ENCODE peak calls at places on chromosomes 6 and 20, in six cellular contexts. One of them, this sample, is unnamed.
A peak's percentile ranks its signal among the peaks of the same experiment; 100 is the strongest.

GRCh38 chr6:158086706-158087518 is 81.2 kb downstream of the SERAC1 start:
- DNase-seq in naive thymus-derived CD4-positive, alpha-beta T cell: no peak
- DNase-seq in suprapubic skin: no peak
- DNase-seq in mucosa of gallbladder: peak; percentile 55
- DNase-seq in stimulated activated naive B cell treated with anti-CD40 and anti-IgM and Interleukin-4, amounts not matched to agents 10 μg/mL and 1 μg/mL and 100 μg/mL, for 72 hours: no peak
- DNase-seq in ovary: peak; percentile 79
- DNase-seq in this sample: no peak

GRCh38 chr6:132812255-132812732 is 2.1 kb upstream of the RPS12 start:
- DNase-seq in naive thymus-derived CD4-positive, alpha-beta T cell: peak; percentile 29
- DNase-seq in suprapubic skin: no peak
- DNase-seq in mucosa of gallbladder: no peak
- DNase-seq in stimulated activated naive B cell treated with anti-CD40 and anti-IgM and Interleukin-4, amounts not matched to agents 10 μg/mL and 1 μg/mL and 100 μg/mL, for 72 hours: no peak
- DNase-seq in ovary: no peak
- DNase-seq in this sample: no peak

GRCh38 chr20:37627060-37627766 is 66.6 kb upstream of the CTNNBL1 start:
- DNase-seq in naive thymus-derived CD4-positive, alpha-beta T cell: no peak
- DNase-seq in suprapubic skin: no peak
- DNase-seq in mucosa of gallbladder: peak; percentile 57
- DNase-seq in stimulated activated naive B cell treated with anti-CD40 and anti-IgM and Interleukin-4, amounts not matched to agents 10 μg/mL and 1 μg/mL and 100 μg/mL, for 72 hours: peak; percentile 5
- DNase-seq in ovary: no peak
- DNase-seq in this sample: peak; percentile 28

GRCh38 chr6:19524787-19525186 is 312.4 kb upstream of the ID4 start:
- DNase-seq in naive thymus-derived CD4-positive, alpha-beta T cell: no peak
- DNase-seq in suprapubic skin: no peak
- DNase-seq in mucosa of gallbladder: no peak
- DNase-seq in stimulated activated naive B cell treated with anti-CD40 and anti-IgM and Interleukin-4, amounts not matched to agents 10 μg/mL and 1 μg/mL and 100 μg/mL, for 72 hours: no peak
- DNase-seq in ovary: no peak
- DNase-seq in this sample: no peak

GRCh38 chr6:106249658-106250057 is 75.9 kb downstream of the ATG5 start:
- DNase-seq in naive thymus-derived CD4-positive, alpha-beta T cell: no peak
- DNase-seq in suprapubic skin: no peak
- DNase-seq in mucosa of gallbladder: no peak
- DNase-seq in stimulated activated naive B cell treated with anti-CD40 and anti-IgM and Interleukin-4, amounts not matched to agents 10 μg/mL and 1 μg/mL and 100 μg/mL, for 72 hours: no peak
- DNase-seq in ovary: no peak
- DNase-seq in this sample: no peak

GRCh38 chr6:132598473-132598872 is 8.9 kb upstream of the TAAR5 start:
- DNase-seq in naive thymus-derived CD4-positive, alpha-beta T cell: no peak
- DNase-seq in suprapubic skin: no peak
- DNase-seq in mucosa of gallbladder: no peak
- DNase-seq in stimulated activated naive B cell treated with anti-CD40 and anti-IgM and Interleukin-4, amounts not matched to agents 10 μg/mL and 1 μg/mL and 100 μg/mL, for 72 hours: no peak
- DNase-seq in ovary: no peak
- DNase-seq in this sample: no peak

GRCh38 chr6:31510007-31510406 is 12.1 kb downstream of the MICB start:
- DNase-seq in naive thymus-derived CD4-positive, alpha-beta T cell: no peak
- DNase-seq in suprapubic skin: no peak
- DNase-seq in mucosa of gallbladder: no peak
- DNase-seq in stimulated activated naive B cell treated with anti-CD40 and anti-IgM and Interleukin-4, amounts not matched to agents 10 μg/mL and 1 μg/mL and 100 μg/mL, for 72 hours: no peak
- DNase-seq in ovary: no peak
- DNase-seq in this sample: no peak

GRCh38 chr6:96899019-96899418 is 1.3 kb upstream of the NDUFAF4 start:
- DNase-seq in naive thymus-derived CD4-positive, alpha-beta T cell: no peak
- DNase-seq in suprapubic skin: no peak
- DNase-seq in mucosa of gallbladder: no peak
- DNase-seq in stimulated activated naive B cell treated with anti-CD40 and anti-IgM and Interleukin-4, amounts not matched to agents 10 μg/mL and 1 μg/mL and 100 μg/mL, for 72 hours: no peak
- DNase-seq in ovary: peak; percentile 24
- DNase-seq in this sample: no peak

GRCh38 chr20:24150406-24150805 is 161.8 kb upstream of the GGTLC1 start:
- DNase-seq in naive thymus-derived CD4-positive, alpha-beta T cell: no peak
- DNase-seq in suprapubic skin: no peak
- DNase-seq in mucosa of gallbladder: no peak
- DNase-seq in stimulated activated naive B cell treated with anti-CD40 and anti-IgM and Interleukin-4, amounts not matched to agents 10 μg/mL and 1 μg/mL and 100 μg/mL, for 72 hours: no peak
- DNase-seq in ovary: no peak
- DNase-seq in this sample: no peak

GRCh38 chr20:54350415-54350814 is 125.0 kb upstream of the DOK5 start:
- DNase-seq in naive thymus-derived CD4-positive, alpha-beta T cell: no peak
- DNase-seq in suprapubic skin: no peak
- DNase-seq in mucosa of gallbladder: no peak
- DNase-seq in stimulated activated naive B cell treated with anti-CD40 and anti-IgM and Interleukin-4, amounts not matched to agents 10 μg/mL and 1 μg/mL and 100 μg/mL, for 72 hours: no peak
- DNase-seq in ovary: no peak
- DNase-seq in this sample: no peak

GRCh38 chr20:1912056-1912455 is 16.8 kb downstream of the SIRPA start:
- DNase-seq in naive thymus-derived CD4-positive, alpha-beta T cell: no peak
- DNase-seq in suprapubic skin: no peak
- DNase-seq in mucosa of gallbladder: no peak
- DNase-seq in stimulated activated naive B cell treated with anti-CD40 and anti-IgM and Interleukin-4, amounts not matched to agents 10 μg/mL and 1 μg/mL and 100 μg/mL, for 72 hours: no peak
- DNase-seq in ovary: no peak
- DNase-seq in this sample: no peak

GRCh38 chr6:22717906-22718305 is 148.5 kb downstream of the HDGFL1 start:
- DNase-seq in naive thymus-derived CD4-positive, alpha-beta T cell: no peak
- DNase-seq in suprapubic skin: no peak
- DNase-seq in mucosa of gallbladder: no peak
- DNase-seq in stimulated activated naive B cell treated with anti-CD40 and anti-IgM and Interleukin-4, amounts not matched to agents 10 μg/mL and 1 μg/mL and 100 μg/mL, for 72 hours: no peak
- DNase-seq in ovary: no peak
- DNase-seq in this sample: no peak

GRCh38 chr6:168032383-168032760 is 34.9 kb downstream of the KIF25 start:
- DNase-seq in naive thymus-derived CD4-positive, alpha-beta T cell: no peak
- DNase-seq in suprapubic skin: no peak
- DNase-seq in mucosa of gallbladder: no peak
- DNase-seq in stimulated activated naive B cell treated with anti-CD40 and anti-IgM and Interleukin-4, amounts not matched to agents 10 μg/mL and 1 μg/mL and 100 μg/mL, for 72 hours: no peak
- DNase-seq in ovary: no peak
- DNase-seq in this sample: no peak

GRCh38 chr20:46544576-46544975 is 5.9 kb downstream of the OCSTAMP start:
- DNase-seq in naive thymus-derived CD4-positive, alpha-beta T cell: no peak
- DNase-seq in suprapubic skin: no peak
- DNase-seq in mucosa of gallbladder: no peak
- DNase-seq in stimulated activated naive B cell treated with anti-CD40 and anti-IgM and Interleukin-4, amounts not matched to agents 10 μg/mL and 1 μg/mL and 100 μg/mL, for 72 hours: no peak
- DNase-seq in ovary: no peak
- DNase-seq in this sample: no peak

GRCh38 chr6:42819803-42820508 is 38.1 kb downstream of the BICRAL start:
- DNase-seq in naive thymus-derived CD4-positive, alpha-beta T cell: peak; percentile 46
- DNase-seq in suprapubic skin: no peak
- DNase-seq in mucosa of gallbladder: no peak
- DNase-seq in stimulated activated naive B cell treated with anti-CD40 and anti-IgM and Interleukin-4, amounts not matched to agents 10 μg/mL and 1 μg/mL and 100 μg/mL, for 72 hours: no peak
- DNase-seq in ovary: no peak
- DNase-seq in this sample: peak; percentile 12

GRCh38 chr6:130366011-130366963 is at the start of gene TMEM200A:
- DNase-seq in naive thymus-derived CD4-positive, alpha-beta T cell: no peak
- DNase-seq in suprapubic skin: peak; percentile 82
- DNase-seq in mucosa of gallbladder: peak; percentile 13
- DNase-seq in stimulated activated naive B cell treated with anti-CD40 and anti-IgM and Interleukin-4, amounts not matched to agents 10 μg/mL and 1 μg/mL and 100 μg/mL, for 72 hours: no peak
- DNase-seq in ovary: peak; percentile 71
- DNase-seq in this sample: no peak

GRCh38 chr6:108565091-108565766 is 4.5 kb downstream of the FOXO3 start:
- DNase-seq in naive thymus-derived CD4-positive, alpha-beta T cell: peak; percentile 71
- DNase-seq in suprapubic skin: no peak
- DNase-seq in mucosa of gallbladder: no peak
- DNase-seq in stimulated activated naive B cell treated with anti-CD40 and anti-IgM and Interleukin-4, amounts not matched to agents 10 μg/mL and 1 μg/mL and 100 μg/mL, for 72 hours: peak; percentile 72
- DNase-seq in ovary: no peak
- DNase-seq in this sample: no peak

GRCh38 chr6:44177691-44178423 is 19.2 kb downstream of the CAPN11 start:
- DNase-seq in naive thymus-derived CD4-positive, alpha-beta T cell: no peak
- DNase-seq in suprapubic skin: no peak
- DNase-seq in mucosa of gallbladder: peak; percentile 72
- DNase-seq in stimulated activated naive B cell treated with anti-CD40 and anti-IgM and Interleukin-4, amounts not matched to agents 10 μg/mL and 1 μg/mL and 100 μg/mL, for 72 hours: no peak
- DNase-seq in ovary: peak; percentile 52
- DNase-seq in this sample: no peak

GRCh38 chr6:39402239-39402751 is 79.8 kb upstream of the KCNK16 start:
- DNase-seq in naive thymus-derived CD4-positive, alpha-beta T cell: no peak
- DNase-seq in suprapubic skin: no peak
- DNase-seq in mucosa of gallbladder: no peak
- DNase-seq in stimulated activated naive B cell treated with anti-CD40 and anti-IgM and Interleukin-4, amounts not matched to agents 10 μg/mL and 1 μg/mL and 100 μg/mL, for 72 hours: no peak
- DNase-seq in ovary: no peak
- DNase-seq in this sample: no peak

GRCh38 chr20:49694450-49695071 is 19.1 kb downstream of the B4GALT5 start:
- DNase-seq in naive thymus-derived CD4-positive, alpha-beta T cell: no peak
- DNase-seq in suprapubic skin: no peak
- DNase-seq in mucosa of gallbladder: no peak
- DNase-seq in stimulated activated naive B cell treated with anti-CD40 and anti-IgM and Interleukin-4, amounts not matched to agents 10 μg/mL and 1 μg/mL and 100 μg/mL, for 72 hours: no peak
- DNase-seq in ovary: no peak
- DNase-seq in this sample: no peak

GRCh38 chr20:57564180-57564802 is 3.4 kb downstream of the PCK1 start:
- DNase-seq in naive thymus-derived CD4-positive, alpha-beta T cell: no peak
- DNase-seq in suprapubic skin: no peak
- DNase-seq in mucosa of gallbladder: no peak
- DNase-seq in stimulated activated naive B cell treated with anti-CD40 and anti-IgM and Interleukin-4, amounts not matched to agents 10 μg/mL and 1 μg/mL and 100 μg/mL, for 72 hours: no peak
- DNase-seq in ovary: no peak
- DNase-seq in this sample: no peak

GRCh38 chr6:32139590-32139989 is 9.5 kb upstream of the FKBPL start:
- DNase-seq in naive thymus-derived CD4-positive, alpha-beta T cell: no peak
- DNase-seq in suprapubic skin: no peak
- DNase-seq in mucosa of gallbladder: no peak
- DNase-seq in stimulated activated naive B cell treated with anti-CD40 and anti-IgM and Interleukin-4, amounts not matched to agents 10 μg/mL and 1 μg/mL and 100 μg/mL, for 72 hours: no peak
- DNase-seq in ovary: peak; percentile 58
- DNase-seq in this sample: no peak

GRCh38 chr6:54771968-54772367 is 74.6 kb upstream of the FAM83B start:
- DNase-seq in naive thymus-derived CD4-positive, alpha-beta T cell: no peak
- DNase-seq in suprapubic skin: no peak
- DNase-seq in mucosa of gallbladder: no peak
- DNase-seq in stimulated activated naive B cell treated with anti-CD40 and anti-IgM and Interleukin-4, amounts not matched to agents 10 μg/mL and 1 μg/mL and 100 μg/mL, for 72 hours: no peak
- DNase-seq in ovary: no peak
- DNase-seq in this sample: no peak

GRCh38 chr6:149897855-149898744 is at the start of gene RAET1E:
- DNase-seq in naive thymus-derived CD4-positive, alpha-beta T cell: no peak
- DNase-seq in suprapubic skin: peak; percentile 62
- DNase-seq in mucosa of gallbladder: no peak
- DNase-seq in stimulated activated naive B cell treated with anti-CD40 and anti-IgM and Interleukin-4, amounts not matched to agents 10 μg/mL and 1 μg/mL and 100 μg/mL, for 72 hours: no peak
- DNase-seq in ovary: no peak
- DNase-seq in this sample: no peak

GRCh38 chr6:138036111-138036510 is 71.1 kb downstream of the PERP start:
- DNase-seq in naive thymus-derived CD4-positive, alpha-beta T cell: no peak
- DNase-seq in suprapubic skin: no peak
- DNase-seq in mucosa of gallbladder: peak; percentile 16
- DNase-seq in stimulated activated naive B cell treated with anti-CD40 and anti-IgM and Interleukin-4, amounts not matched to agents 10 μg/mL and 1 μg/mL and 100 μg/mL, for 72 hours: no peak
- DNase-seq in ovary: no peak
- DNase-seq in this sample: no peak

GRCh38 chr6:43096451-43097097 is 20.5 kb downstream of the PTK7 start:
- DNase-seq in naive thymus-derived CD4-positive, alpha-beta T cell: no peak
- DNase-seq in suprapubic skin: no peak
- DNase-seq in mucosa of gallbladder: no peak
- DNase-seq in stimulated activated naive B cell treated with anti-CD40 and anti-IgM and Interleukin-4, amounts not matched to agents 10 μg/mL and 1 μg/mL and 100 μg/mL, for 72 hours: no peak
- DNase-seq in ovary: no peak
- DNase-seq in this sample: no peak

GRCh38 chr6:149864578-149865535 is 698 bp upstream of the LRP11 start:
- DNase-seq in naive thymus-derived CD4-positive, alpha-beta T cell: peak; percentile 51
- DNase-seq in suprapubic skin: no peak
- DNase-seq in mucosa of gallbladder: peak; percentile 56
- DNase-seq in stimulated activated naive B cell treated with anti-CD40 and anti-IgM and Interleukin-4, amounts not matched to agents 10 μg/mL and 1 μg/mL and 100 μg/mL, for 72 hours: peak; percentile 15
- DNase-seq in ovary: peak; percentile 73
- DNase-seq in this sample: peak; percentile 62

GRCh38 chr6:170429457-170429856 is 122.9 kb downstream of the FAM120B start:
- DNase-seq in naive thymus-derived CD4-positive, alpha-beta T cell: no peak
- DNase-seq in suprapubic skin: no peak
- DNase-seq in mucosa of gallbladder: no peak
- DNase-seq in stimulated activated naive B cell treated with anti-CD40 and anti-IgM and Interleukin-4, amounts not matched to agents 10 μg/mL and 1 μg/mL and 100 μg/mL, for 72 hours: no peak
- DNase-seq in ovary: no peak
- DNase-seq in this sample: no peak

GRCh38 chr20:35304956-35305355 is 12.7 kb upstream of the FAM83C start:
- DNase-seq in naive thymus-derived CD4-positive, alpha-beta T cell: no peak
- DNase-seq in suprapubic skin: no peak
- DNase-seq in mucosa of gallbladder: no peak
- DNase-seq in stimulated activated naive B cell treated with anti-CD40 and anti-IgM and Interleukin-4, amounts not matched to agents 10 μg/mL and 1 μg/mL and 100 μg/mL, for 72 hours: no peak
- DNase-seq in ovary: no peak
- DNase-seq in this sample: no peak

GRCh38 chr6:89977808-89978748 is 83.8 kb downstream of the GJA10 start:
- DNase-seq in naive thymus-derived CD4-positive, alpha-beta T cell: no peak
- DNase-seq in suprapubic skin: no peak
- DNase-seq in mucosa of gallbladder: no peak
- DNase-seq in stimulated activated naive B cell treated with anti-CD40 and anti-IgM and Interleukin-4, amounts not matched to agents 10 μg/mL and 1 μg/mL and 100 μg/mL, for 72 hours: no peak
- DNase-seq in ovary: no peak
- DNase-seq in this sample: no peak

GRCh38 chr20:4038047-4038459 is 22.7 kb upstream of the RNF24 start:
- DNase-seq in naive thymus-derived CD4-positive, alpha-beta T cell: peak; percentile 89
- DNase-seq in suprapubic skin: peak; percentile 87
- DNase-seq in mucosa of gallbladder: peak; percentile 68
- DNase-seq in stimulated activated naive B cell treated with anti-CD40 and anti-IgM and Interleukin-4, amounts not matched to agents 10 μg/mL and 1 μg/mL and 100 μg/mL, for 72 hours: peak; percentile 87
- DNase-seq in ovary: no peak
- DNase-seq in this sample: peak; percentile 87

GRCh38 chr6:31663087-31663960 is 1.5 kb downstream of the GPANK1 start:
- DNase-seq in naive thymus-derived CD4-positive, alpha-beta T cell: no peak
- DNase-seq in suprapubic skin: no peak
- DNase-seq in mucosa of gallbladder: no peak
- DNase-seq in stimulated activated naive B cell treated with anti-CD40 and anti-IgM and Interleukin-4, amounts not matched to agents 10 μg/mL and 1 μg/mL and 100 μg/mL, for 72 hours: no peak
- DNase-seq in ovary: no peak
- DNase-seq in this sample: no peak